ENCODE peak calls at places on chromosomes 6 and 20, in four cellular contexts. Z is tibial nerve, B is adrenal gland, V is heart right ventricle. Q is an unnamed sample.

GRCh38 chr20:63748356-63749270 is 9.0 kb downstream of the SLC2A4RG start:
- DNase-seq in Z (no peak), V (no peak), B (no peak), Q (no peak)

GRCh38 chr20:36093025-36093803 is 61.3 kb upstream of the EPB41L1 start:
- DNase-seq in Z (no peak), B (peak; percentile 50), V (peak; percentile 51), Q (no peak)

GRCh38 chr20:2084703-2085102 is 16.9 kb upstream of the STK35 start:
- DNase-seq in B (no peak), Z (no peak), V (no peak), Q (no peak)

GRCh38 chr6:36757206-36757605 is 59.6 kb downstream of the RAB44 start:
- DNase-seq in V (no peak), B (no peak), Z (no peak), Q (no peak)

GRCh38 chr6:1044040-1044836 is 267.7 kb upstream of the FOXQ1 start:
- DNase-seq in B (no peak), Z (no peak), V (no peak), Q (no peak)

GRCh38 chr6:138785980-138786379 is 9.9 kb upstream of the ECT2L start:
- DNase-seq in Z (no peak), V (no peak), B (no peak), Q (no peak)

GRCh38 chr6:132728616-132729015 is 14.8 kb upstream of the VNN1 start:
- DNase-seq in Z (no peak), B (no peak), V (no peak), Q (no peak)

GRCh38 chr6:52725133-52725529 is 38.1 kb downstream of the GSTA2 start:
- DNase-seq in B (peak; percentile 79), V (no peak), Z (no peak), Q (no peak)

DNA sequence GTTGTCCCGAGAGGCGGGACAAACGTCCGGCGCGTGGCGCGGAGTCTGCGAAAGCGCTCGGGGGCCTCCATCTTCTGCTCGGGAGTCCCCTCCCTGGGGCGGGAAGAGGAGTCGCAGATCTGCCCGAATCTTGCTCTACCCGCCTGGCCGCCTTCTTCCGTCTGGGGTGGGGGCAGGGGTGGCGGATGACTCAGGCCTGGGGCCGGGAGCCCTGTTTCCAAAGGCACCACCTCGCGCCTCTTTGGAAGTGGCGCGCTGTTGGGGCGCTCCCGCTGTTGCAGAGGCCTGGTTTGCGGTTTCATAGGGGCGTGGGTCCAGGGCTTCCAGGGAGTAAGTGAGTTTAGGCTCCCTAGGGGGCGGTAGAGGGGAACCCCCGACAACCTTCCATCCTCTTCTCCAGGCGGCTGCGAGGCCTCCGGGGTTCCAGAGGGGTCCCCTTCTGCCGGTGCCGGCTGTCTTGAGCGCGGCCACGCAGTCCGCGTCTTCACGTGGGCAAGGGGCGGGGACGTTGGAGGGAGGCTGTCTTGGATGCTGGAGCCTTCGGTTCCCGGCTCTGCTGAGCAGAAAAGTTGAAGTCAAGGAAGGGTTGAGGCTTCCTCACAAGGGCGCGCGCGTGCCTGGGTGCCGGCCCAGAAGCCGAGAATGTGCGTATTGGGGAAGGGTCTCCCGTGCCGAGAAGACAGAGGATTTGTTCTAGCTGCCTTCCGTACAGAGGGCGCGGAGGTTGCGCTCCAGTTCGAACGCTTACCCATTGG is 2.6 kb upstream of the TFAP2C start:
- DNase-seq in Z (no peak), V (no peak), B (no peak), Q (no peak)
- TF ChIP-seq CTCF in Z (no peak), V (no peak), B (no peak), Q (no peak)

DNA sequence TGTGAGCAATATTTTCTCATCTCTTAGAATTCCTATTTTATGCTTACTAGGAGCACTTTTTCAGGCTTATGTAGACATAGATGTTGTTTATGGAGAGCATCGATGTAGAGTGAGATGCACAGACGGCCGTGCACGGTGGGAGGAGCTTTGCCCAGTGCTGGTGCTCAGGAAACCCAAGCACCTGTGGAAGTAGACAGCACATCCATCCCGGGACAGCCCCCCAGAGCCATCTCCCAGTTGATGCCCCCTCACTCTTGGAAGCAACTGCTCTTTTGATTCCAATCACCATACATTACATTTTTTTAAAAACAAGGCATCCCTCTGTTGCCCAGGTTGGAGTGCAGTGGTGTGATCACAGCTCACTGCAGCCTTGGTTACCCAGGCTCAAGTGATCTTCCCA is 143.7 kb downstream of the SMOC2 start:
- DNase-seq in Z (no peak), V (no peak), B (no peak), Q (no peak)
- H3K9me3 ChIP-seq in Z (no peaks in the 10 kb centered on the region), V (no peaks in the 10 kb centered on the region), B (no peaks in the 10 kb centered on the region), Q (no peaks in the 10 kb centered on the region)

GRCh38 chr6:125839879-125840278 is 49.1 kb downstream of the NCOA7 start:
- DNase-seq in V (no peak), B (no peak), Z (no peak), Q (no peak)

GRCh38 chr6:125834347-125834746 is 43.6 kb downstream of the NCOA7 start:
- DNase-seq in V (no peak), Z (no peak), B (no peak), Q (no peak)

GRCh38 chr6:125839471-125839870 is 48.7 kb downstream of the NCOA7 start:
- DNase-seq in V (no peak), Z (no peak), B (peak; percentile 70), Q (no peak)

GRCh38 chr6:125835221-125835744 is 44.5 kb downstream of the NCOA7 start:
- DNase-seq in B (peak; percentile 71), Z (no peak), V (no peak), Q (no peak)

GRCh38 chr6:125836466-125836865 is 45.7 kb downstream of the NCOA7 start:
- DNase-seq in B (no peak), Z (no peak), V (no peak), Q (no peak)
- TF ChIP-seq CTCF in B (no peak), Z (no peak), V (no peak), Q (no peak)

GRCh38 chr6:35505985-35506384 is 6.7 kb downstream of the TULP1 start:
- DNase-seq in B (no peak), Z (no peak), V (no peak), Q (no peak)

GRCh38 chr6:35508542-35508941 is 4.2 kb downstream of the TULP1 start:
- DNase-seq in V (no peak), B (no peak), Z (no peak), Q (no peak)

GRCh38 chr6:35506536-35506935 is 6.2 kb downstream of the TULP1 start:
- DNase-seq in V (no peak), Z (no peak), B (no peak), Q (no peak)

GRCh38 chr6:35508027-35508426 is 4.7 kb downstream of the TULP1 start:
- DNase-seq in B (no peak), Z (no peak), V (no peak), Q (no peak)

GRCh38 chr6:35507221-35507620 is 5.5 kb downstream of the TULP1 start:
- DNase-seq in Z (no peak), V (no peak), B (no peak), Q (no peak)
- H3K9me3 ChIP-seq in Z (no peaks in the 10 kb centered on the region), V (no peaks in the 10 kb centered on the region), B (no peaks in the 10 kb centered on the region), Q (no peaks in the 10 kb centered on the region)

DNA sequence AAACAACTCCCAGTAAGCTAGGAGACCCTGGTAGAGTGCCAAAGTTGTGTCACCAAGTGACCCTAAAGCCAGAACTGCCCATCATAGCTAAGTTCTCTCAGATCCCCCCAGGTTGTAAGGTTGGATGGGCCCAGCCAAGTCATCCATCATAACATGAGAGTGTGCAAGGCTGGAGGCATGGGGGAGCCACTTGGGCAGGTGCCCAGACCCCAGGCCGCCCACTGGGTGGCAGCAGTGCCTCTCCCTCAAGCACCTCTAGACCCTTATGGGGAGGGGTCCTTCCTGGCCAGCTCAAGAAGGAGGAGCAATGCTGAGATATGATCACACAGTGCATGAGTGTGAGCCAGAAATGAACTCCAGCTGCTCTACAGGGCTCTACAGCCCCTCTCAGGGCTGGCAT is 154.5 kb downstream of the MYLK4 start:
- DNase-seq in V (no peak), Z (no peak), B (no peak), Q (no peak)
- TF ChIP-seq CTCF in V (peak; percentile 20), Z (no peak), B (no peak), Q (peak; percentile 25)

GRCh38 chr6:130223508-130223907 is 757 bp upstream of the SAMD3 start:
- DNase-seq in B (no peak), Z (no peak), V (no peak), Q (no peak)
- H3K9me3 ChIP-seq in B (no peaks in the 10 kb centered on the region), Z (no peaks in the 10 kb centered on the region), V (no peaks in the 10 kb centered on the region), Q (no peaks in the 10 kb centered on the region)

GRCh38 chr20:60271597-60271996 is 313.4 kb downstream of the CDH26 start:
- DNase-seq in B (no peak), V (no peak), Z (no peak), Q (no peak)
- TF ChIP-seq CTCF in B (no peak), V (no peak), Z (no peak), Q (no peak)

Q was measured in gastrocnemius medialis.